ENCODE peak calls at places on chromosomes 1 and 21, in four cellular contexts. One of them, this sample, is unnamed.

GRCh38 chr1:93196591-93196990 is 16.1 kb downstream of the CCDC18 start:
- DNase-seq in A549: no peak
- DNase-seq in WTC11: no peak
- DNase-seq in activated B cell treated with CpG ODN at 0.5 μM for 24 hours: no peak
- DNase-seq in this sample: no peak

GRCh38 chr1:1132928-1133750 is 17.2 kb upstream of the C1orf159 start:
- DNase-seq in WTC11: no peak
- DNase-seq in activated B cell treated with CpG ODN at 0.5 μM for 24 hours: no peak
- DNase-seq in A549: no peak
- DNase-seq in this sample: no peak

GRCh38 chr1:208157769-208158168 is 86.4 kb downstream of the PLXNA2 start:
- DNase-seq in activated B cell treated with CpG ODN at 0.5 μM for 24 hours: no peak
- DNase-seq in WTC11: no peak
- DNase-seq in A549: no peak
- DNase-seq in this sample: no peak

GRCh38 chr21:41678016-41678935 is 88.6 kb downstream of the RIPK4 start:
- DNase-seq in activated B cell treated with CpG ODN at 0.5 μM for 24 hours: no peak
- DNase-seq in A549: peak
- DNase-seq in WTC11: no peak
- DNase-seq in this sample: no peak

GRCh38 chr1:171738921-171739320 is 2.9 kb downstream of the VAMP4 start:
- DNase-seq in activated B cell treated with CpG ODN at 0.5 μM for 24 hours: no peak
- DNase-seq in A549: no peak
- DNase-seq in WTC11: no peak
- DNase-seq in this sample: no peak

GRCh38 chr1:8388732-8389562 is 71.0 kb downstream of the SLC45A1 start:
- DNase-seq in WTC11: no peak
- DNase-seq in A549: no peak
- DNase-seq in activated B cell treated with CpG ODN at 0.5 μM for 24 hours: no peak
- DNase-seq in this sample: no peak

GRCh38 chr1:10378071-10378841 is 20.6 kb upstream of the PGD start:
- DNase-seq in A549: peak
- DNase-seq in activated B cell treated with CpG ODN at 0.5 μM for 24 hours: no peak
- DNase-seq in WTC11: no peak
- DNase-seq in this sample: no peak

GRCh38 chr1:163231385-163231784 is 28.7 kb upstream of the RGS5 start:
- DNase-seq in activated B cell treated with CpG ODN at 0.5 μM for 24 hours: no peak
- DNase-seq in WTC11: no peak
- DNase-seq in A549: no peak
- DNase-seq in this sample: no peak

GRCh38 chr1:59453297-59453970 is 156.5 kb downstream of the FGGY start:
- DNase-seq in WTC11: no peak
- DNase-seq in A549: no peak
- DNase-seq in activated B cell treated with CpG ODN at 0.5 μM for 24 hours: no peak
- DNase-seq in this sample: no peak

GRCh38 chr1:85330206-85330605 is 53.8 kb upstream of the BCL10 start:
- DNase-seq in WTC11: no peak
- DNase-seq in A549: no peak
- DNase-seq in activated B cell treated with CpG ODN at 0.5 μM for 24 hours: no peak
- DNase-seq in this sample: no peak

GRCh38 chr1:73401666-73402065 is 796.3 kb downstream of the LRRIQ3 start:
- DNase-seq in A549: no peak
- DNase-seq in WTC11: no peak
- DNase-seq in activated B cell treated with CpG ODN at 0.5 μM for 24 hours: no peak
- DNase-seq in this sample: no peak

GRCh38 chr1:37515185-37516034 is 844 bp upstream of the MEAF6 start:
- DNase-seq in activated B cell treated with CpG ODN at 0.5 μM for 24 hours: no peak
- DNase-seq in A549: no peak
- DNase-seq in WTC11: no peak
- DNase-seq in this sample: no peak

GRCh38 chr1:16158993-16159831 is 3.3 kb upstream of the EPHA2 start:
- DNase-seq in WTC11: no peak
- DNase-seq in activated B cell treated with CpG ODN at 0.5 μM for 24 hours: no peak
- DNase-seq in A549: no peak
- DNase-seq in this sample: no peak

GRCh38 chr1:194028002-194028401 is 841.6 kb upstream of the B3GALT2 start:
- DNase-seq in WTC11: no peak
- DNase-seq in A549: no peak
- DNase-seq in activated B cell treated with CpG ODN at 0.5 μM for 24 hours: no peak
- DNase-seq in this sample: no peak

GRCh38 chr1:117025568-117025967 is 24.0 kb downstream of the CD101 start:
- DNase-seq in WTC11: no peak
- DNase-seq in activated B cell treated with CpG ODN at 0.5 μM for 24 hours: no peak
- DNase-seq in A549: no peak
- DNase-seq in this sample: no peak

GRCh38 chr1:147177611-147178370 is 5.5 kb upstream of the PRKAB2 start:
- DNase-seq in A549: no peak
- DNase-seq in WTC11: no peak
- DNase-seq in activated B cell treated with CpG ODN at 0.5 μM for 24 hours: no peak
- DNase-seq in this sample: no peak

GRCh38 chr1:96524100-96524499 is 197.5 kb upstream of the PTBP2 start:
- DNase-seq in A549: no peak
- DNase-seq in activated B cell treated with CpG ODN at 0.5 μM for 24 hours: no peak
- DNase-seq in WTC11: no peak
- DNase-seq in this sample: no peak

GRCh38 chr1:56025942-56026341 is 553.4 kb downstream of the PLPP3 start:
- DNase-seq in activated B cell treated with CpG ODN at 0.5 μM for 24 hours: no peak
- DNase-seq in WTC11: no peak
- DNase-seq in A549: no peak
- DNase-seq in this sample: no peak

GRCh38 chr1:58155418-58156123 is 391.0 kb downstream of the OMA1 start:
- DNase-seq in activated B cell treated with CpG ODN at 0.5 μM for 24 hours: no peak
- DNase-seq in WTC11: peak
- DNase-seq in A549: no peak
- DNase-seq in this sample: no peak
- TF ChIP-seq CTCF in activated B cell treated with CpG ODN at 0.5 μM for 24 hours: no peak
- TF ChIP-seq CTCF in WTC11: peak
- TF ChIP-seq CTCF in A549: no peak
- TF ChIP-seq CTCF in this sample: no peak

DNA sequence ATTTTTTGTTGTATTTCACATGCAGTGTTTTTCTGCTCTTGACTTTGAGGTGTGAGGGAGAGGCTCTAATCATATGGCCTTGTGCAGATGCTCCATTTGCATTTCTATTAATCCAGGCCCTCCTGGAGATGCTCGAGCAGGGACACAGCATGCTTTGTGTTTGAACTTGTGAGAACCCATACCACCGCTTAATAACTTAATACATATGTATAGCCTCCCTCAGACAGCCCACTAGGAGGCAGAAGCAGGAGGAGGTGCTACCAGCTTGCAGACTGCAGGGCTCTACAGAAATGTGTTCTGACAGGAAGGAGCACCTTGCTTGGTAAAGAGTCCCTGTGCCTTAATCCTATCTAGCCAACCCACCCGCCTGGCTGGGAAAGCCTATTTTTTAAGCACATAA is 155.2 kb downstream of the BARHL2 start:
- DNase-seq in A549: no peak
- DNase-seq in WTC11: peak
- DNase-seq in activated B cell treated with CpG ODN at 0.5 μM for 24 hours: no peak
- DNase-seq in this sample: no peak
- TF ChIP-seq CTCF in A549: no peak
- TF ChIP-seq CTCF in WTC11: no peak
- TF ChIP-seq CTCF in activated B cell treated with CpG ODN at 0.5 μM for 24 hours: no peak
- TF ChIP-seq CTCF in this sample: no peak

GRCh38 chr1:202205523-202206190 is 12.1 kb downstream of the LGR6 start:
- DNase-seq in WTC11: peak
- DNase-seq in A549: no peak
- DNase-seq in activated B cell treated with CpG ODN at 0.5 μM for 24 hours: no peak
- DNase-seq in this sample: no peak

GRCh38 chr1:202204065-202204464 is 10.5 kb downstream of the LGR6 start:
- DNase-seq in A549: no peak
- DNase-seq in WTC11: no peak
- DNase-seq in activated B cell treated with CpG ODN at 0.5 μM for 24 hours: no peak
- DNase-seq in this sample: no peak

GRCh38 chr1:202208458-202208857 is 14.9 kb downstream of the LGR6 start:
- DNase-seq in activated B cell treated with CpG ODN at 0.5 μM for 24 hours: no peak
- DNase-seq in WTC11: no peak
- DNase-seq in A549: no peak
- DNase-seq in this sample: no peak

GRCh38 chr1:202210370-202210769 is 16.8 kb downstream of the LGR6 start:
- DNase-seq in A549: no peak
- DNase-seq in activated B cell treated with CpG ODN at 0.5 μM for 24 hours: no peak
- DNase-seq in WTC11: peak
- DNase-seq in this sample: no peak

GRCh38 chr1:202207292-202207691 is 13.7 kb downstream of the LGR6 start:
- DNase-seq in activated B cell treated with CpG ODN at 0.5 μM for 24 hours: no peak
- DNase-seq in A549: no peak
- DNase-seq in WTC11: peak
- DNase-seq in this sample: no peak
- TF ChIP-seq CTCF in activated B cell treated with CpG ODN at 0.5 μM for 24 hours: no peak
- TF ChIP-seq CTCF in A549: no peak
- TF ChIP-seq CTCF in WTC11: no peak
- TF ChIP-seq CTCF in this sample: no peak

DNA sequence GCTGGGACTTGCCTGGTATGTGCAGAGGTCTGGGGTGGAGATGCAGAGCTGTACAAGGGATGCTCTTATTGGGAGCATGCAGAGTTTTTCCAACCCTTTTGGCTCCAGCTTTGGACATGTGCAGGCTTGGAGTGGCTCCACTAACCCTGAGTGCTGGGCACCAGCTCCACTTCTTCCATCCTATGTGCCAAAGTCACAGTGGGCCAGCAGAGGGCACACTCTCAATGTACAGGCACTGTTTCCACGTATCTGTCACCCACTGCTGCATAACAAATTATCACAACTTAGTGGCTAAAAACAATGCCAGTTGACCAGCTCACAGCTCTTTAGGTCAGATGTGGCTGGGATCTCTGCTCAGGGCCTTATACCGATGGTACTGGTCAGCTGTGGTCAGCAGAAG is 631.8 kb downstream of the AJAP1 start:
- DNase-seq in A549: no peak
- DNase-seq in WTC11: no peak
- DNase-seq in activated B cell treated with CpG ODN at 0.5 μM for 24 hours: no peak
- DNase-seq in this sample: no peak
- TF ChIP-seq CTCF in A549: no peak
- TF ChIP-seq CTCF in WTC11: no peak
- TF ChIP-seq CTCF in activated B cell treated with CpG ODN at 0.5 μM for 24 hours: no peak
- TF ChIP-seq CTCF in this sample: no peak